ENCODE peak calls at places on chromosomes 5 and 9, in six cellular contexts. V is AG09309, O is fibroblast of lung, C is sigmoid colon, D is GM12865, L is epithelial cell of esophagus. A is an unnamed sample.

GRCh38 chr9:14322211-14323082 is 8.5 kb upstream of the NFIB start:
- DNase-seq in L (peak), C (peak), O (peak), D (peak), V (no peak), A (peak)

GRCh38 chr9:21995652-21996275 is 1.2 kb downstream of the CDKN2B-AS1 start:
- DNase-seq in O (peak), D (peak), V (no peak), C (no peak), L (peak), A (no peak)

GRCh38 chr5:3854069-3854741 is 258.6 kb downstream of the IRX1 start:
- DNase-seq in O (no peak), V (no peak), D (no peak), L (no peak), C (no peak), A (no peak)

GRCh38 chr5:165188555-165189260 is 1683.3 kb downstream of the MAT2B start:
- DNase-seq in L (no peak), V (no peak), D (no peak), C (no peak), O (no peak), A (no peak)

GRCh38 chr5:32572778-32573480 is 12.4 kb upstream of the SUB1 start:
- DNase-seq in C (no peak), D (peak), V (no peak), L (no peak), O (no peak), A (no peak)

GRCh38 chr5:84168841-84169240 is 215.8 kb downstream of the EDIL3 start:
- DNase-seq in V (no peak), O (no peak), D (no peak), C (no peak), L (no peak), A (no peak)

GRCh38 chr5:158914008-158914407 is 185.7 kb downstream of the EBF1 start:
- DNase-seq in C (no peak), D (no peak), V (no peak), L (no peak), O (no peak), A (no peak)

GRCh38 chr5:120083851-120084615 is 380.1 kb upstream of the PRR16 start:
- DNase-seq in L (no peak), C (no peak), D (no peak), O (no peak), V (no peak), A (no peak)

GRCh38 chr9:20219437-20219836 is 402.9 kb downstream of the MLLT3 start:
- DNase-seq in O (no peak), D (no peak), L (no peak), V (no peak), C (no peak), A (no peak)

GRCh38 chr5:123119334-123119986 is 30.4 kb downstream of the PRDM6 start:
- DNase-seq in V (peak), D (peak), O (peak), L (no peak), C (no peak), A (no peak)

GRCh38 chr5:61402970-61403369 is 70.9 kb downstream of the ZSWIM6 start:
- DNase-seq in C (no peak), D (no peak), L (no peak), V (no peak), O (no peak), A (peak)

GRCh38 chr9:129836342-129837007 is 1.2 kb downstream of the USP20 start:
- DNase-seq in O (no peak), L (no peak), V (no peak), C (no peak), D (peak), A (no peak)

GRCh38 chr5:150492621-150493020 is 15.3 kb upstream of the NDST1 start:
- DNase-seq in D (no peak), C (no peak), V (no peak), L (peak), O (peak), A (no peak)

GRCh38 chr5:43213951-43214350 is 21.9 kb downstream of the NIM1K start:
- DNase-seq in O (no peak), V (no peak), C (no peak), D (no peak), L (no peak), A (no peak)

GRCh38 chr5:103041071-103041676 is 78.8 kb downstream of the GIN1 start:
- DNase-seq in V (peak), D (peak), C (no peak), L (peak), O (peak), A (no peak)

GRCh38 chr5:112668016-112668415 is 69.7 kb upstream of the APC start:
- DNase-seq in V (no peak), L (peak), C (no peak), O (no peak), D (no peak), A (no peak)

GRCh38 chr9:85897853-85898252 is 43.1 kb upstream of the NAA35 start:
- DNase-seq in D (no peak), O (no peak), C (no peak), V (no peak), L (no peak), A (no peak)

GRCh38 chr5:60437308-60437707 is 262.7 kb downstream of the DEPDC1B start:
- DNase-seq in L (no peak), D (no peak), V (no peak), O (no peak), C (no peak), A (no peak)

GRCh38 chr5:138466058-138466899 is 1.0 kb downstream of the EGR1 start:
- DNase-seq in D (peak), C (no peak), O (peak), V (peak), L (no peak), A (no peak)

GRCh38 chr5:5105531-5105930 is 34.6 kb upstream of the ADAMTS16 start:
- DNase-seq in V (no peak), O (no peak), D (no peak), L (peak), C (no peak), A (no peak)

GRCh38 chr9:81716409-81716808 is 27.1 kb upstream of the TLE1 start:
- DNase-seq in D (no peak), O (no peak), V (no peak), C (no peak), L (peak), A (no peak)

GRCh38 chr9:136551401-136552116 is 5.7 kb upstream of the NOTCH1 start:
- DNase-seq in L (peak), O (peak), V (no peak), D (peak), C (peak), A (no peak)

GRCh38 chr9:127886401-127886972 is 9.0 kb upstream of the AK1 start:
- DNase-seq in V (no peak), C (no peak), L (no peak), D (no peak), O (no peak), A (no peak)

GRCh38 chr9:93815135-93815534 is 140.0 kb downstream of the BARX1 start:
- DNase-seq in D (no peak), V (no peak), C (no peak), O (no peak), L (no peak), A (no peak)

GRCh38 chr9:26802921-26803320 is 89.7 kb downstream of the CAAP1 start:
- DNase-seq in C (no peak), V (no peak), D (peak), L (no peak), O (no peak), A (no peak)
- H3K4me3 ChIP-seq in C (no peak), V (no peak), D (no peak), L (no peak), O (no peak), A (no peak)

GRCh38 chr9:134025606-134026541 is 593 bp downstream of the BRD3OS start:
- DNase-seq in L (peak), O (peak), V (no peak), C (peak), D (peak), A (no peak)
- TF ChIP-seq CTCF in L (no peak), O (no peak), V (peak), C (no peak), D (peak), A (peak)

GRCh38 chr5:39352170-39352569 is 12.1 kb downstream of the C9 start:
- DNase-seq in C (no peak), L (no peak), O (no peak), V (no peak), D (no peak), A (no peak)

GRCh38 chr5:39356263-39356662 is 8.0 kb downstream of the C9 start:
- DNase-seq in L (peak), D (no peak), C (no peak), O (no peak), V (no peak), A (no peak)

GRCh38 chr5:39352931-39353330 is 11.4 kb downstream of the C9 start:
- DNase-seq in L (no peak), O (no peak), C (no peak), V (no peak), D (no peak), A (no peak)

GRCh38 chr5:39353714-39354399 is 10.4 kb downstream of the C9 start:
- DNase-seq in O (no peak), D (no peak), V (no peak), C (no peak), L (peak), A (no peak)

GRCh38 chr5:39355324-39355723 is 9.0 kb downstream of the C9 start:
- DNase-seq in V (no peak), C (no peak), O (no peak), D (no peak), L (peak), A (peak)
- H3K4me3 ChIP-seq in V (no peak), C (no peak), O (no peak), D (no peak), L (no peak), A (no peak)

DNA sequence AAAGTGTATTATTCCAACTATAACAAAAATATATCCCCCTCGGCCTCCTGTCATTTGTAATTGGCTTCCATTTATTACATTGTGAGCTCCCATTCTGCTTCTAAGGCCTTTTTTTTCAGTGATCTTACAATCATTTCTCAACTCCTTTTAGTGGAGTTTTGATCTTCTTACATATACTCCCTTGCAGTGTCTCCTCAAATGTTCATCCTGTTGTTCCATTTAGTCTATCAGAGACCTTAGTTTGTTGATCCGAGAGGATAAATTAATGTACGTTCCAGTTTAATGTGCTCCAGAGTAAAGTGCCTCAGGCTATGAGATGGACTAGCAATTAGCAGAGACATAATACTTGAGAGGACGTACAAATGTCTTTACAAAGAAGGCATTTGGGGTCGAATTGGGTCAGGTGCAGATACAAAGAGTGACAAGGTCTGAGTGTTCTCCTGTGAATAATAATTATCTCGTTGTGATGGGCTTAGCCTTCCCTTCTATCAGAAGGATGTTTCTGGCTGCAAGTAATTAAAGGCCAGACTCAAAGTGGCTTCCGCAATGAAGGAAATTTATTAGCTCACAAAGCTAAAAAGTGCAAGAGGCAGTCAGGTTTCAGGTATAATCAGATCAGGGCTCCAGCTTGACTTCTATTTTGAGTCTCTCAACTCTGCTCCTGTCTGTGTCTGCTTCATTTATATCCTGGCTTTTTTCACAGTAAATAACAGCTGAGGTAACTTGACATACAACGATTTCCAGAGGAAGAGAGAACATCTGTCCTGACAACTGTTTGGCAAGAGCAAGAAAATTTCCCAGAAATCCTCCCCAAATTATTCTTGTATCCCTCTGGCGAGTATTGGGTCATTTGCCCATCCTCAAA is 30.1 kb downstream of the ARRDC3 start:
- DNase-seq in O (no peak), L (no peak), V (no peak), D (no peak), C (no peak), A (no peak)
- TF ChIP-seq CTCF in O (no peak), L (no peak), V (no peak), D (no peak), C (no peak), A (no peak)